ENCODE peak calls at places on chromosomes 2 and 18, in six cellular contexts. V, C, W, L, B and H are unnamed samples.

GRCh38 chr2:238487134-238487533 is 60.4 kb downstream of the ASB1 start:
- DNase-seq in V (no peak), C (no peak), W (no peak), L (no peak), B (no peak), H (no peak)

GRCh38 chr2:38533180-38533579 is 69.5 kb downstream of the HNRNPLL start:
- DNase-seq in V (no peak), C (no peak), W (no peak), L (no peak), B (peak), H (no peak)

GRCh38 chr2:128498086-128498485 is 179.4 kb upstream of the HS6ST1 start:
- DNase-seq in V (no peak), C (peak), W (no peak), L (no peak), B (no peak), H (no peak)

GRCh38 chr2:179440642-179441251 is 176.1 kb upstream of the SESTD1 start:
- DNase-seq in V (peak), C (no peak), W (no peak), L (no peak), B (peak), H (no peak)

GRCh38 chr2:211114826-211115450 is 558.5 kb downstream of the CPS1 start:
- DNase-seq in V (no peak), C (no peak), W (no peak), L (no peak), B (no peak), H (no peak)

GRCh38 chr18:2223859-2224258 is 347.4 kb downstream of the METTL4 start:
- DNase-seq in V (peak), C (no peak), W (no peak), L (no peak), B (no peak), H (peak)

GRCh38 chr18:68275616-68276015 is 439.3 kb downstream of the TMX3 start:
- DNase-seq in V (no peak), C (no peak), W (no peak), L (no peak), B (no peak), H (peak)

GRCh38 chr2:205889073-205889472 is 196.9 kb downstream of the INO80D start:
- DNase-seq in V (no peak), C (no peak), W (no peak), L (no peak), B (no peak), H (peak)

GRCh38 chr2:71716697-71717624 is 263.6 kb downstream of the DYSF start:
- DNase-seq in V (no peak), C (peak), W (no peak), L (no peak), B (no peak), H (no peak)

GRCh38 chr2:37506407-37507068 is 162.1 kb downstream of the QPCT start:
- DNase-seq in V (peak), C (no peak), W (no peak), L (no peak), B (peak), H (no peak)

GRCh38 chr2:30990736-30991135 is 147.5 kb downstream of the GALNT14 start:
- DNase-seq in V (no peak), C (no peak), W (no peak), L (no peak), B (no peak), H (no peak)

GRCh38 chr2:9735335-9735734 is 104.5 kb upstream of the YWHAQ start:
- DNase-seq in V (no peak), C (no peak), W (no peak), L (no peak), B (no peak), H (no peak)

DNA sequence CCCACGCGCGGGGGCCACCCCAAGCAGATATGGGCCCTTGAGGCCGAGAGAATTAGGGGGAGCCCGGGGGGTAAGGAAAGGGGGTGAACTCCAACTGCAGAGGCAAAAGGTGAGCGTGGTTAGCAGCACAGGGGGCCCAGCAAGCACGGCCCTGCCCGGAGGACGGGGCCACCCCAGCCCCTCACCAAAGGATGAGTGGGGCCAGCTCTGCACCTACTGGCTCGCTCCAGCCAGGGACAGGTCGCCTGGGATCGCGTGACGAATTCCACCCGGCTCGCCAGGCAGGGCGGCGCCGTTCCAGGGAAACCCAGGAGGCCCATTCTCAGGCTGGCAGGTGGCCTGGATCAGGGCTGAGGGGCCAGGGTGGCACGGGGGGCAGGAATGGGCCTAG is 38.6 kb downstream of the BIN1 start:
- DNase-seq in V (no peak), C (no peak), W (no peak), L (no peak), B (no peak), H (no peak)
- TF ChIP-seq CTCF in V (no peak), C (no peak), W (no peak), L (no peak), B (no peak), H (no peak)

GRCh38 chr18:45024357-45025107 is 343.8 kb downstream of the SETBP1 start:
- DNase-seq in V (no peak), C (no peak), W (no peak), L (no peak), B (no peak), H (no peak)
- TF ChIP-seq CTCF in V (no peak), C (no peak), W (no peak), L (no peak), B (no peak), H (no peak)

GRCh38 chr2:132373391-132374135 is 43.0 kb upstream of the GPR39 start:
- DNase-seq in V (no peak), C (no peak), W (no peak), L (no peak), B (no peak), H (no peak)
- TF ChIP-seq CTCF in V (no peak), C (no peak), W (no peak), L (no peak), B (no peak), H (no peak)

GRCh38 chr2:56185582-56186046 is 1.8 kb downstream of the CCDC85A start:
- DNase-seq in V (peak), C (peak), W (no peak), L (no peak), B (no peak), H (peak)
- TF ChIP-seq CTCF in V (peak), C (no peak), W (no peak), L (peak), B (no peak), H (no peak)

DNA sequence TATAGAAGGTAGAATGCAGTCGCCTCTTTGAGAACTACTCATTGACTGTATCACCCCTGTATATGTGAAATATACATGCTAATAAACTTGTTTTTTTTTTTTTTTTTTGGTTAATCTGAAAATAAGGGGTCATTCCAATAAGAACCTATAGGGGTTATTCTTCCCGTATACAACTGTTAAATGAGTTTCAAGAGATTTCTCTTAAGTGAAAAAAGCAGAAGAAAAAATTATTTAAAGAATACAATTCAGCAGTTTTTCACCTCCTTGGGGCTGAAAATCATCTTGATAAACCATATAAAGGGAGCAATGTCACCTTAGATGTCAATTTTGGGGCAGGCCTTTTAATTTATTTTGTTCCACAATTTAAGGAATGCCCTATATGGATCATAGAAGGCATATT is 66.5 kb downstream of the SEPTIN10 start:
- DNase-seq in V (no peak), C (no peak), W (no peak), L (no peak), B (no peak), H (no peak)
- TF ChIP-seq CTCF in V (no peak), C (no peak), W (no peak), L (no peak), B (no peak), H (no peak)

DNA sequence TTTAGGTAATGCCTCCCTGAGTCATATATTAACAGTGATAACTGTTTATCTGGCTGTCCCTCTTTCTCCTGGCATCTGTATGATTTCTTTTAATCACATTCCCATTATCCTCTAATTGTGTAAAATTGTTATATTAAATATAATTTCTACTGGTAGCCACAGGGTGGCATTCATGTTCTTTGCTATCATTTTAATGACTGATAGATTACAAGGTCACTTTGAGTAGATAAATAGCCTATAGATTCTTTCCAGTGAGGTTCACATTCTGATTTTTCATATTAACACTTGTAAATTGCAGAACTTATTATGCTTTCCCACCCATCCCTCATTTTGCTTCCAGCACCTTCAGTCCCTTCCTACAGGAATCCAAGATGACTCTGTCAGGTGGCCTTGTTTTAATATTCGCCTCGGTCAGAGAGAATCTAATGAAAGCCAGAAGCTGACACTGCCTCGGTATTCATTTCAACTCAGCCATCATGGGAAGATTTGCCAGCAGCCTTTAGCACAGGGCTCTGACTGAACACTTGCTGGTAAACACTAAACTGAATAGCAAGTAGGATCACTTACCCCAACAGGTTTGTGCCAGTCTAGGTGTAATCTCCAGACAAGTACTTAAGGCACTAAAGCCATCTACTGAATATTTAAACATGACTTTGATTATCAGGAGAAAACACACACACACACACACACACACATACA is 101.2 kb upstream of the FSHR start:
- DNase-seq in V (peak), C (no peak), W (no peak), L (no peak), B (no peak), H (no peak)
- TF ChIP-seq CTCF in V (peak), C (peak), W (no peak), L (no peak), B (no peak), H (no peak)